ENCODE peak calls at places on chromosomes 11 and 22, in four cellular contexts. U is stimulated activated CD4-positive, alpha-beta T cell treated with anti-CD3 and anti-CD28 coated beads, Interleukin-1b, Interleukin-23, amount 100 ng/mL, for 1 hour; K is NCI-H1092 treated with DMSO at 0.1 percent for 48 hours; D is germinal center. O is an unnamed sample.
A peak's percentile ranks its signal among the peaks of the same experiment; 100 is the strongest.

GRCh38 chr22:44497904-44498242 is at the start of gene RTL6:
- DNase-seq in K (no peak), D (no peak), U (no peak), O (no peak)

GRCh38 chr11:124415356-124415923 is 9.2 kb downstream of the OR8B4 start:
- DNase-seq in D (peak; percentile 4), U (no peak), K (peak; percentile 69), O (no peak)

GRCh38 chr11:208177-208916 is 839 bp downstream of the RIC8A start:
- DNase-seq in U (peak; percentile 54), D (peak; percentile 90), K (peak; percentile 36), O (peak; percentile 68)

GRCh38 chr11:69213315-69213714 is 57.6 kb downstream of the SMIM38 start:
- DNase-seq in U (no peak), D (no peak), K (no peak), O (peak; percentile 7)

GRCh38 chr11:15146271-15147003 is 31.7 kb downstream of the INSC start:
- DNase-seq in D (no peak), U (no peak), K (no peak), O (no peak)

GRCh38 chr11:120431633-120432032 is 79.9 kb upstream of the GRIK4 start:
- DNase-seq in K (no peak), D (no peak), U (no peak), O (no peak)

GRCh38 chr11:70501026-70501901 is 102.9 kb downstream of the CTTN start:
- DNase-seq in K (no peak), D (no peak), U (no peak), O (no peak)

GRCh38 chr11:28090052-28090749 is 17.8 kb downstream of the KIF18A start:
- DNase-seq in U (no peak), K (no peak), D (no peak), O (no peak)

GRCh38 chr11:60155928-60156327 is 27.0 kb downstream of the MS4A6A start:
- DNase-seq in K (no peak), D (no peak), U (no peak), O (no peak)

GRCh38 chr11:86743223-86744118 is 56.9 kb upstream of the PRSS23 start:
- DNase-seq in U (no peak), D (no peak), K (no peak), O (no peak)

GRCh38 chr11:60761436-60762190 is 4.9 kb downstream of the MS4A15 start:
- DNase-seq in U (no peak), K (peak; percentile 55), D (no peak), O (no peak)

GRCh38 chr11:79018371-79018849 is 422.4 kb downstream of the TENM4 start:
- DNase-seq in K (no peak), U (no peak), D (no peak), O (no peak)

GRCh38 chr11:27444801-27445215 is 27.8 kb downstream of the LGR4 start:
- DNase-seq in U (no peak), K (peak; percentile 85), D (no peak), O (no peak)

GRCh38 chr11:86816251-86816726 is 15.9 kb downstream of the PRSS23 start:
- DNase-seq in D (no peak), K (no peak), U (no peak), O (no peak)

GRCh38 chr22:20651286-20651685 is 122.6 kb upstream of the SERPIND1 start:
- DNase-seq in D (peak; percentile 0), U (no peak), K (no peak), O (no peak)

GRCh38 chr22:50560034-50560433 is 2.7 kb downstream of the SYCE3 start:
- DNase-seq in D (no peak), K (no peak), U (no peak), O (no peak)

GRCh38 chr22:22245935-22246525 is 1.4 kb downstream of the VPREB1 start:
- DNase-seq in U (no peak), K (no peak), D (no peak), O (no peak)

GRCh38 chr11:128862913-128863660 is 4.0 kb downstream of the KCNJ1 start:
- DNase-seq in D (no peak), K (no peak), U (no peak), O (no peak)

GRCh38 chr11:67307545-67308001 is 4.2 kb downstream of the SSH3 start:
- DNase-seq in U (no peak), D (no peak), K (no peak), O (no peak)

GRCh38 chr22:36409911-36410756 is 22.4 kb upstream of the MYH9 start:
- DNase-seq in K (peak; percentile 95), U (no peak), D (peak; percentile 87), O (peak; percentile 92)

GRCh38 chr22:37259540-37260029 is 15.5 kb upstream of the RAC2 start:
- DNase-seq in K (peak; percentile 16), U (no peak), D (no peak), O (no peak)

GRCh38 chr11:115670538-115671200 is 166.5 kb upstream of the CADM1 start:
- DNase-seq in U (no peak), K (peak; percentile 55), D (no peak), O (no peak)

GRCh38 chr22:21449531-21450319 is 17.5 kb upstream of the TMEM191C start:
- DNase-seq in D (no peak), K (no peak), U (no peak), O (no peak)

GRCh38 chr11:313787-314547 is at the start of gene IFITM1:
- DNase-seq in D (no peak), K (no peak), U (no peak), O (no peak)

GRCh38 chr11:112511906-112512305 is 251.2 kb upstream of the PLET1 start:
- DNase-seq in K (no peak), D (no peak), U (no peak), O (no peak)

O was measured in mesothelial cell of epicardium.